ENCODE peak calls at places on chromosome 20, in four cellular contexts. C is lower lobe of right lung, Y is neural progenitor cell, X is tibial nerve. W is an unnamed sample.
A peak's percentile ranks its signal among the peaks of the same experiment; 100 is the strongest.

GRCh38 chr20:8330316-8330784 is 198.3 kb downstream of the PLCB1 start:
- DNase-seq in C (no peak), X (no peak), Y (no peak), W (no peak)

GRCh38 chr20:54362283-54362682 is 113.1 kb upstream of the DOK5 start:
- DNase-seq in X (no peak), Y (no peak), C (no peak), W (no peak)

GRCh38 chr20:44113642-44113945 is 73.4 kb downstream of the JPH2 start:
- DNase-seq in Y (no peak), C (no peak), X (no peak), W (no peak)

GRCh38 chr20:45840700-45841198 is 7.2 kb downstream of the SNX21 start:
- DNase-seq in C (no peak), Y (no peak), X (no peak), W (no peak)

GRCh38 chr20:40821438-40821837 is 132.4 kb upstream of the MAFB start:
- DNase-seq in Y (no peak), X (no peak), C (no peak), W (no peak)

GRCh38 chr20:2652724-2653510 is 485 bp downstream of the NOP56 start:
- DNase-seq in X (peak; percentile 12), C (peak; percentile 80), Y (peak; percentile 36), W (peak; percentile 95)

GRCh38 chr20:51089840-51090239 is 66.9 kb upstream of the KCNG1 start:
- DNase-seq in X (no peak), Y (no peak), C (no peak), W (no peak)

GRCh38 chr20:17571967-17572638 is 2.2 kb downstream of the DSTN start:
- DNase-seq in C (no peak), Y (no peak), X (no peak), W (no peak)

DNA sequence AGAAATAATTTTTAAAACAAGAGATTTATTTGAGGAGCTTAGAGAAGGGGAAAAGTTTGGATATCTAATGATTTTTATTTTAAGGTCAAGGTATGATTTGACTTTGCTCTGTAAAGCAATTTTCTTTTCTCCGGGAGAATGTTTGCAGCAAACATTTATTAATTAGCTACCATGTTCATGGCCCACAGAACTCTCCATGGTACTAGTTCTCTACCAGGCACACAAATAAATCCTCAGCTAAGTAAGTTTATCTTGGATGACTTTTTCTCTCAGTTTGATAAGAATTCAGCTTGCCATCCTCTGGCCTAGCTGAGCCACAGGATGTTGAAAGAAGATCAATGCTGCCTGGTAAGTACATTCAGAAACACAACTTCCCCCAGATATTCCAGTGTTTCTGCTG is 94.3 kb downstream of the PHACTR3 start:
- DNase-seq in C (no peak), X (no peak), Y (no peak), W (no peak)
- H3K4me1 ChIP-seq in C (no peaks in the 10 kb centered on the region), X (no peaks in the 10 kb centered on the region), Y (no peaks in the 10 kb centered on the region), W (no peaks in the 10 kb centered on the region)

GRCh38 chr20:47740225-47741184 is 44.8 kb downstream of the SULF2 start:
- DNase-seq in Y (peak; percentile 29), X (peak; percentile 33), C (peak; percentile 78), W (peak; percentile 80)
- H3K4me1 ChIP-seq in Y (no peaks in the 10 kb centered on the region), X (no peaks in the 10 kb centered on the region), C (peaks cover 17% of the 10 kb centered on the region), W (no peaks in the 10 kb centered on the region)

DNA sequence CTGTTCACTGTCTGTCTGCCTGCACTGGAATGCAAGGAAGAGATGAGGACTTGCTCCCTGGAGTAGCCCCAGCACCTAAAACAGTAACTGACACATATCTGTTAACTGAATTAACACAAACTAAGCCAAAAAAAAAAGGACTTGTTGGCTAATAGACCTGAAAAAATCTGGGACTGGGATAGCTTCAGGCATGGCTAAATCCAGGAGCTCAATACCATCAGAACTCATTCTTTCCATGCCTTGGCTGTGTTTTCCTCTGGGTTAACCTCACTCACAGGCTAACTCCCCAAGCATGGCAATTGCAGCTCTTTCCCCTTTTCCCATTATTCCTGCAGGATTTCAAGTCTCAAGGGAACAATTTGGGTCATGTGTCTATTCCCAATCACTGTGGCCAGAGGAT is 21.6 kb upstream of the ARFGEF2 start:
- DNase-seq in C (no peak), X (no peak), Y (no peak), W (no peak)
- H3K4me1 ChIP-seq in C (peaks cover 6% of the 10 kb centered on the region), X (no peaks in the 10 kb centered on the region), Y (peaks cover 6% of the 10 kb centered on the region), W (peaks cover 8% of the 10 kb centered on the region)

GRCh38 chr20:59299961-59300340 is 460 bp upstream of the EDN3 start:
- DNase-seq in X (no peak), C (no peak), Y (no peak), W (no peak)
- H3K4me1 ChIP-seq in X (no peaks in the 10 kb centered on the region), C (no peaks in the 10 kb centered on the region), Y (peaks cover 19% of the 10 kb centered on the region), W (peaks cover 15% of the 10 kb centered on the region)

DNA sequence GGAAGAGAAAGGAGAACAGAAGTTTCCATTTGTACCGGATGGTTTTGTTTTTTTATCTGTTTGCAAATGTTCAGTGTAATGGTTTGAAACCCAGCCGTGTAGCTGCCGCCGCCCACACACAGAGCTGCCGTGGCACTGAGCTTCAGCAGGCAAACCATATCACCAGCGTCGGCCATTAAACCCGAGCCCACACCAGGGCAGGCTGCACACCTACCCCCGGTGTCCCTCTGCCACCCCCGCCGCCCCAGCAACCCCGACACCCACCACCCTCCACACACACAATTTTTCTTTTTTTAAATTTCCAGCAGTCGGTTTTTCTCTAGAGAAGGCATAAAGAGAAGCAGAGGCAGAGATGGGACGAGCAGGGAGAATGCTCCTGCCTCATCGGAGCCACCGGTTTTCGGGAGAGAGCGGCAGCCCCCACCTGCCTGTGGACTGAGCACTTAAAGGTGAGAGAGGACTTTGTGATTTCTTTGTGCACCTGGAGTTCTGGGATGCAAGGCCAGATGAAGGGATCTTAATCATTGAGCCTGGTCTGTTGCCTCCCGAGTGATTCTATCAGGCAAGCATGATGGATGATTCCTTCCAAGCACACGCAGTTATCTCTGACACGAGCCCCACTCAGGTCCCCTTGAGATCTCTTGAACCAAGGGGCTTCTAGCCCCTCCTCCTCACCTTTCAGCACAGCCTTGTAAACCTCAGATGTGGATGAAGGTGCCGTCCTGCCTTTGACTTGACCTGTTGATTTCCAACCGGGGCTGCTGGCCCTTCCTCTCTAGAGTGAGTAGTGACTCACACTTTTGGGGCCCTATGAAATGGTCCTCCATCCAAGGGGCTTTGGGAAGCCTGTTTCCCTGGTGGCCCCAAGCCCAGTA is 17.5 kb upstream of the ZNF831 start:
- DNase-seq in C (no peak), Y (no peak), X (no peak), W (peak; percentile 85)
- H3K4me1 ChIP-seq in C (peaks cover 9% of the 10 kb centered on the region), Y (no peaks in the 10 kb centered on the region), X (no peaks in the 10 kb centered on the region), W (peaks cover 44% of the 10 kb centered on the region)

DNA sequence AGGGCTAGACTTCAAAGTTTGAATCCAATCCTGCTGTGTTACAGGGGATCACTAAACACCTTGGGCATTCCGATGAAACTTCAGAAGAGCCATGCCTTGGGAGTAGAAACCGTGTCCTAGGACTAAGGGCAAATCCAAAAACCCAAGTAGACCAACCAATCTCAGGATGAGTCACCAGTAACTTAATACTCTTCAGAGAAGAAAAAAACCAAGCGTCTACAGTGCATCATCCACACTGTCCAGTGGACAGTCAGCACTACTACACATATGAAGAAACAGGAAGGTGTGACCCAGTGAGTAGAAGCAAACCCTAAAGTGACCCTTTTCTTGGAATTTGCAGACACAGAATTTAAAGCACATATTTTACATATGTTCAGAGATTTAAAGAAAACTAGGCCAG is 39.4 kb upstream of the VAPB start:
- DNase-seq in Y (no peak), X (no peak), C (no peak), W (no peak)
- H3K4me1 ChIP-seq in Y (no peaks in the 10 kb centered on the region), X (no peaks in the 10 kb centered on the region), C (no peaks in the 10 kb centered on the region), W (no peaks in the 10 kb centered on the region)

GRCh38 chr20:37579091-37579490 is 51.4 kb upstream of the BLCAP start:
- DNase-seq in C (no peak), X (no peak), Y (no peak), W (no peak)

GRCh38 chr20:37575884-37576283 is 48.2 kb upstream of the BLCAP start:
- DNase-seq in Y (peak; percentile 34), X (no peak), C (no peak), W (no peak)

GRCh38 chr20:37576911-37577310 is 49.2 kb upstream of the BLCAP start:
- DNase-seq in C (no peak), Y (no peak), X (no peak), W (no peak)

GRCh38 chr20:37580069-37580468 is 52.4 kb upstream of the BLCAP start:
- DNase-seq in Y (no peak), C (no peak), X (no peak), W (no peak)

DNA sequence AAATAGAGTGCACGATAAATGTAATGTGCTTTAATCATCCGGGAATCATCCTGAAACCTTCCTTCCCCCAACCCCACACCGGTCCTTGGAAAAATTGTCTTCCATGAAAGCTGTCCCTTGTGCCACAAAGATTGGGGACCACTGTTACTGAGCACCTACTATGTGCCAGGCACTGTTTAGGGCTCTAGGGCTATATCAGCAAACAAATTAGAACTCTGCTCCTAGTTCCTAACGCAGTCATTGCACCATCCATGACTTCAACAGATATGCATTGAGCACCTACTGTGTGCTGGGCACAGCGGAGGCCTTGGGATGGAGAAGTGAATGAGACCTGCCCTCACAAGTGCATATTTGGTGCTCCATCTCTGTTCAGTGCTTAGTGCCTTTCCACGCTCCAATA is 50.3 kb upstream of the BLCAP start:
- DNase-seq in C (no peak), Y (no peak), X (no peak), W (no peak)
- H3K4me1 ChIP-seq in C (no peaks in the 10 kb centered on the region), Y (no peaks in the 10 kb centered on the region), X (no peaks in the 10 kb centered on the region), W (peaks cover 16% of the 10 kb centered on the region)